ENCODE peak calls at places on chromosomes 2 and 18, in seven cellular contexts. One of them, this sample, is unnamed.

GRCh38 chr2:211216221-211216620 is 659.8 kb downstream of the CPS1 start:
- DNase-seq in lower leg skin: no peak
- DNase-seq in mesothelial cell of epicardium: no peak
- DNase-seq in right lobe of liver: no peak
- DNase-seq in body of pancreas: no peak
- DNase-seq in CD4-positive, alpha-beta T cell: no peak
- DNase-seq in AG09319: no peak
- DNase-seq in this sample: no peak

GRCh38 chr2:119178811-119179601 is 20.5 kb upstream of the C1QL2 start:
- DNase-seq in lower leg skin: no peak
- DNase-seq in mesothelial cell of epicardium: no peak
- DNase-seq in right lobe of liver: no peak
- DNase-seq in body of pancreas: peak
- DNase-seq in CD4-positive, alpha-beta T cell: no peak
- DNase-seq in AG09319: no peak
- DNase-seq in this sample: no peak

GRCh38 chr2:96867756-96868554 is 1.9 kb downstream of the SEMA4C start:
- DNase-seq in lower leg skin: no peak
- DNase-seq in mesothelial cell of epicardium: no peak
- DNase-seq in right lobe of liver: no peak
- DNase-seq in body of pancreas: no peak
- DNase-seq in CD4-positive, alpha-beta T cell: no peak
- DNase-seq in AG09319: no peak
- DNase-seq in this sample: no peak

GRCh38 chr2:22153974-22154373 is 1030.2 kb downstream of the TDRD15 start:
- DNase-seq in lower leg skin: no peak
- DNase-seq in mesothelial cell of epicardium: no peak
- DNase-seq in right lobe of liver: no peak
- DNase-seq in body of pancreas: no peak
- DNase-seq in CD4-positive, alpha-beta T cell: no peak
- DNase-seq in AG09319: no peak
- DNase-seq in this sample: no peak

GRCh38 chr2:203605302-203605701 is 70.2 kb upstream of the RAPH1 start:
- DNase-seq in lower leg skin: no peak
- DNase-seq in mesothelial cell of epicardium: no peak
- DNase-seq in right lobe of liver: peak
- DNase-seq in body of pancreas: no peak
- DNase-seq in CD4-positive, alpha-beta T cell: no peak
- DNase-seq in AG09319: no peak
- DNase-seq in this sample: no peak

GRCh38 chr2:241833938-241834852 is 24.5 kb downstream of the PDCD1 start:
- DNase-seq in lower leg skin: no peak
- DNase-seq in mesothelial cell of epicardium: no peak
- DNase-seq in right lobe of liver: no peak
- DNase-seq in body of pancreas: no peak
- DNase-seq in CD4-positive, alpha-beta T cell: no peak
- DNase-seq in AG09319: no peak
- DNase-seq in this sample: no peak

GRCh38 chr2:111668274-111668616 is 215.7 kb downstream of the ANAPC1 start:
- DNase-seq in lower leg skin: peak
- DNase-seq in mesothelial cell of epicardium: no peak
- DNase-seq in right lobe of liver: peak
- DNase-seq in body of pancreas: no peak
- DNase-seq in CD4-positive, alpha-beta T cell: no peak
- DNase-seq in AG09319: no peak
- DNase-seq in this sample: no peak

GRCh38 chr2:173218331-173219056 is 136.2 kb upstream of the CDCA7 start:
- DNase-seq in lower leg skin: no peak
- DNase-seq in mesothelial cell of epicardium: no peak
- DNase-seq in right lobe of liver: no peak
- DNase-seq in body of pancreas: no peak
- DNase-seq in CD4-positive, alpha-beta T cell: no peak
- DNase-seq in AG09319: no peak
- DNase-seq in this sample: no peak

GRCh38 chr2:129877795-129878775 is 101.4 kb upstream of the RAB6C start:
- DNase-seq in lower leg skin: peak
- DNase-seq in mesothelial cell of epicardium: no peak
- DNase-seq in right lobe of liver: no peak
- DNase-seq in body of pancreas: no peak
- DNase-seq in CD4-positive, alpha-beta T cell: no peak
- DNase-seq in AG09319: peak
- DNase-seq in this sample: no peak

GRCh38 chr2:73830871-73831401 is 2.2 kb downstream of the STAMBP start:
- DNase-seq in lower leg skin: no peak
- DNase-seq in mesothelial cell of epicardium: no peak
- DNase-seq in right lobe of liver: no peak
- DNase-seq in body of pancreas: no peak
- DNase-seq in CD4-positive, alpha-beta T cell: no peak
- DNase-seq in AG09319: peak
- DNase-seq in this sample: no peak

GRCh38 chr18:46497129-46497528 is 159.9 kb downstream of the LOXHD1 start:
- DNase-seq in lower leg skin: no peak
- DNase-seq in mesothelial cell of epicardium: peak
- DNase-seq in right lobe of liver: no peak
- DNase-seq in body of pancreas: peak
- DNase-seq in CD4-positive, alpha-beta T cell: no peak
- DNase-seq in AG09319: no peak
- DNase-seq in this sample: no peak

GRCh38 chr2:112944971-112945370 is 32.8 kb upstream of the IL36G start:
- DNase-seq in lower leg skin: no peak
- DNase-seq in mesothelial cell of epicardium: no peak
- DNase-seq in right lobe of liver: no peak
- DNase-seq in body of pancreas: no peak
- DNase-seq in CD4-positive, alpha-beta T cell: no peak
- DNase-seq in AG09319: no peak
- DNase-seq in this sample: no peak

GRCh38 chr2:217995741-217996141 is 7.1 kb downstream of the TNS1 start:
- DNase-seq in lower leg skin: peak
- DNase-seq in mesothelial cell of epicardium: no peak
- DNase-seq in right lobe of liver: no peak
- DNase-seq in body of pancreas: peak
- DNase-seq in CD4-positive, alpha-beta T cell: no peak
- DNase-seq in AG09319: no peak
- DNase-seq in this sample: no peak

GRCh38 chr2:220053919-220054318 is 426.5 kb downstream of the SLC4A3 start:
- DNase-seq in lower leg skin: no peak
- DNase-seq in mesothelial cell of epicardium: no peak
- DNase-seq in right lobe of liver: no peak
- DNase-seq in body of pancreas: no peak
- DNase-seq in CD4-positive, alpha-beta T cell: no peak
- DNase-seq in AG09319: no peak
- DNase-seq in this sample: no peak

GRCh38 chr2:36780231-36780808 is 83.8 kb downstream of the VIT start:
- DNase-seq in lower leg skin: no peak
- DNase-seq in mesothelial cell of epicardium: no peak
- DNase-seq in right lobe of liver: no peak
- DNase-seq in body of pancreas: no peak
- DNase-seq in CD4-positive, alpha-beta T cell: no peak
- DNase-seq in AG09319: peak
- DNase-seq in this sample: peak

GRCh38 chr2:20377738-20378137 is 27.1 kb upstream of the PUM2 start:
- DNase-seq in lower leg skin: no peak
- DNase-seq in mesothelial cell of epicardium: no peak
- DNase-seq in right lobe of liver: no peak
- DNase-seq in body of pancreas: no peak
- DNase-seq in CD4-positive, alpha-beta T cell: no peak
- DNase-seq in AG09319: no peak
- DNase-seq in this sample: no peak

GRCh38 chr2:20374919-20375318 is 24.3 kb upstream of the PUM2 start:
- DNase-seq in lower leg skin: no peak
- DNase-seq in mesothelial cell of epicardium: no peak
- DNase-seq in right lobe of liver: no peak
- DNase-seq in body of pancreas: no peak
- DNase-seq in CD4-positive, alpha-beta T cell: no peak
- DNase-seq in AG09319: no peak
- DNase-seq in this sample: no peak

GRCh38 chr2:20381457-20381856 is 30.8 kb upstream of the PUM2 start:
- DNase-seq in lower leg skin: no peak
- DNase-seq in mesothelial cell of epicardium: no peak
- DNase-seq in right lobe of liver: peak
- DNase-seq in body of pancreas: peak
- DNase-seq in CD4-positive, alpha-beta T cell: no peak
- DNase-seq in AG09319: no peak
- DNase-seq in this sample: no peak

GRCh38 chr2:20378341-20378740 is 27.7 kb upstream of the PUM2 start:
- DNase-seq in lower leg skin: no peak
- DNase-seq in mesothelial cell of epicardium: no peak
- DNase-seq in right lobe of liver: no peak
- DNase-seq in body of pancreas: no peak
- DNase-seq in CD4-positive, alpha-beta T cell: no peak
- DNase-seq in AG09319: no peak
- DNase-seq in this sample: no peak

GRCh38 chr2:20378891-20379519 is 28.4 kb upstream of the PUM2 start:
- DNase-seq in lower leg skin: peak
- DNase-seq in mesothelial cell of epicardium: peak
- DNase-seq in right lobe of liver: peak
- DNase-seq in body of pancreas: peak
- DNase-seq in CD4-positive, alpha-beta T cell: no peak
- DNase-seq in AG09319: peak
- DNase-seq in this sample: no peak
- TF ChIP-seq CTCF in lower leg skin: no peak
- TF ChIP-seq CTCF in mesothelial cell of epicardium: no peak
- TF ChIP-seq CTCF in right lobe of liver: peak
- TF ChIP-seq CTCF in body of pancreas: peak
- TF ChIP-seq CTCF in CD4-positive, alpha-beta T cell: no peak
- TF ChIP-seq CTCF in AG09319: peak
- TF ChIP-seq CTCF in this sample: peak

GRCh38 chr2:70094978-70095832 is 7.9 kb downstream of the PCBP1 start:
- DNase-seq in lower leg skin: peak
- DNase-seq in mesothelial cell of epicardium: no peak
- DNase-seq in right lobe of liver: peak
- DNase-seq in body of pancreas: peak
- DNase-seq in CD4-positive, alpha-beta T cell: peak
- DNase-seq in AG09319: no peak
- DNase-seq in this sample: no peak

GRCh38 chr2:70095833-70096670 is 8.8 kb downstream of the PCBP1 start:
- DNase-seq in lower leg skin: no peak
- DNase-seq in mesothelial cell of epicardium: no peak
- DNase-seq in right lobe of liver: peak
- DNase-seq in body of pancreas: no peak
- DNase-seq in CD4-positive, alpha-beta T cell: no peak
- DNase-seq in AG09319: no peak
- DNase-seq in this sample: no peak

GRCh38 chr2:70091816-70092215 is 4.5 kb downstream of the PCBP1 start:
- DNase-seq in lower leg skin: no peak
- DNase-seq in mesothelial cell of epicardium: no peak
- DNase-seq in right lobe of liver: no peak
- DNase-seq in body of pancreas: no peak
- DNase-seq in CD4-positive, alpha-beta T cell: no peak
- DNase-seq in AG09319: no peak
- DNase-seq in this sample: no peak

GRCh38 chr2:70091364-70091763 is 4.1 kb downstream of the PCBP1 start:
- DNase-seq in lower leg skin: no peak
- DNase-seq in mesothelial cell of epicardium: no peak
- DNase-seq in right lobe of liver: no peak
- DNase-seq in body of pancreas: no peak
- DNase-seq in CD4-positive, alpha-beta T cell: no peak
- DNase-seq in AG09319: no peak
- DNase-seq in this sample: no peak

DNA sequence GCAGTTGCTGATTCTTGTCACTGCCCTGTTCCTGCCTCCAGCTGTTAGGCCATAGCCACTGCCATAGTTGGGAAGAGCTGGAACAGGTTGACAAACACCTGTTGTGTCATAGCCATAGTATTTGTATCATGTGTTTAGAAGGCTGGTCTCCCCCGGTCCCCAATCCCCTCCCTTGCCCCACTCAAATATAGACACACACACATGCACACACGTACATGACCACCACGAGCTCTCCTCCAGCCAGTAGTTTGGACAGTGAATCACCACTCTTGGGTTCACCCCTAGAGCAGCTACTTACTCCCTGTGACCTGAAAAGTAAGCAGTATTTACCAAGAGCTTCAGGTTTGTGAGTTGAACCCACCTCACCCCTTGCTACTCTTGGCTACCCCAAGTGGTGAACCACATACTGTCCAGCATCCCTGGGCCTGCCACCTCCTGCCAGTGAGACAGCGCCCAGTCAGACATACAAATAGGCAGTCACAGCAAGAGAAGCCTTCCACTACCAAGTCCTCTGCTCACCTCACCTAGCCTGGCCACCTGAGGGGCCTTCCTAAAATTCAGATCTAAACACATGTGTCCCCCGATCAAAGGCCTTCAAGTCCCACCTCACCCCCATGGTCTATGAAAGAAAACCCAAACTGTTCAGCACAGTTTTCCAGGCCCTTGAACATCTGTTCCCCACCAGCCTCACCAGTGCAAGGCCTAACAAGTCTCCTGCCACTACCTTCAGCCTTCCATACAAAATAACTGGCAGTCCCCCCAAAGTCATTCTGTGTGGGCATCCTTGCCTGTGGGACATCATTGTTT is 7.1 kb downstream of the PCBP1 start:
- DNase-seq in lower leg skin: no peak
- DNase-seq in mesothelial cell of epicardium: no peak
- DNase-seq in right lobe of liver: peak
- DNase-seq in body of pancreas: no peak
- DNase-seq in CD4-positive, alpha-beta T cell: no peak
- DNase-seq in AG09319: no peak
- DNase-seq in this sample: no peak
- TF ChIP-seq CTCF in lower leg skin: no peak
- TF ChIP-seq CTCF in mesothelial cell of epicardium: no peak
- TF ChIP-seq CTCF in right lobe of liver: no peak
- TF ChIP-seq CTCF in body of pancreas: no peak
- TF ChIP-seq CTCF in CD4-positive, alpha-beta T cell: no peak
- TF ChIP-seq CTCF in AG09319: no peak
- TF ChIP-seq CTCF in this sample: no peak

GRCh38 chr2:85804583-85804982 is 50.8 kb downstream of the ATOH8 start:
- DNase-seq in lower leg skin: no peak
- DNase-seq in mesothelial cell of epicardium: no peak
- DNase-seq in right lobe of liver: peak
- DNase-seq in body of pancreas: no peak
- DNase-seq in CD4-positive, alpha-beta T cell: no peak
- DNase-seq in AG09319: no peak
- DNase-seq in this sample: no peak
- TF ChIP-seq CTCF in lower leg skin: no peak
- TF ChIP-seq CTCF in mesothelial cell of epicardium: peak
- TF ChIP-seq CTCF in right lobe of liver: peak
- TF ChIP-seq CTCF in body of pancreas: peak
- TF ChIP-seq CTCF in CD4-positive, alpha-beta T cell: peak
- TF ChIP-seq CTCF in AG09319: peak
- TF ChIP-seq CTCF in this sample: peak

GRCh38 chr2:10863837-10864236 is 47.9 kb upstream of the KCNF1 start:
- DNase-seq in lower leg skin: no peak
- DNase-seq in mesothelial cell of epicardium: no peak
- DNase-seq in right lobe of liver: no peak
- DNase-seq in body of pancreas: no peak
- DNase-seq in CD4-positive, alpha-beta T cell: no peak
- DNase-seq in AG09319: no peak
- DNase-seq in this sample: no peak

GRCh38 chr2:10863047-10863446 is 48.7 kb upstream of the KCNF1 start:
- DNase-seq in lower leg skin: no peak
- DNase-seq in mesothelial cell of epicardium: no peak
- DNase-seq in right lobe of liver: no peak
- DNase-seq in body of pancreas: no peak
- DNase-seq in CD4-positive, alpha-beta T cell: no peak
- DNase-seq in AG09319: no peak
- DNase-seq in this sample: no peak

GRCh38 chr2:10865841-10866240 is 45.9 kb upstream of the KCNF1 start:
- DNase-seq in lower leg skin: no peak
- DNase-seq in mesothelial cell of epicardium: no peak
- DNase-seq in right lobe of liver: no peak
- DNase-seq in body of pancreas: no peak
- DNase-seq in CD4-positive, alpha-beta T cell: no peak
- DNase-seq in AG09319: no peak
- DNase-seq in this sample: no peak

GRCh38 chr2:10862330-10862729 is 49.4 kb upstream of the KCNF1 start:
- DNase-seq in lower leg skin: no peak
- DNase-seq in mesothelial cell of epicardium: no peak
- DNase-seq in right lobe of liver: no peak
- DNase-seq in body of pancreas: no peak
- DNase-seq in CD4-positive, alpha-beta T cell: no peak
- DNase-seq in AG09319: no peak
- DNase-seq in this sample: no peak

GRCh38 chr2:10864888-10865551 is 46.7 kb upstream of the KCNF1 start:
- DNase-seq in lower leg skin: no peak
- DNase-seq in mesothelial cell of epicardium: no peak
- DNase-seq in right lobe of liver: no peak
- DNase-seq in body of pancreas: no peak
- DNase-seq in CD4-positive, alpha-beta T cell: no peak
- DNase-seq in AG09319: no peak
- DNase-seq in this sample: no peak
- TF ChIP-seq CTCF in lower leg skin: no peak
- TF ChIP-seq CTCF in mesothelial cell of epicardium: no peak
- TF ChIP-seq CTCF in right lobe of liver: no peak
- TF ChIP-seq CTCF in body of pancreas: no peak
- TF ChIP-seq CTCF in CD4-positive, alpha-beta T cell: peak
- TF ChIP-seq CTCF in AG09319: no peak
- TF ChIP-seq CTCF in this sample: no peak